ENCODE peak calls at places on chromosomes 6 and 20, in five cellular contexts. One of them, this sample, is unnamed.

GRCh38 chr20:32780278-32780677 is 18.1 kb downstream of the DNMT3B start:
- DNase-seq in heart left ventricle: no peak
- DNase-seq in cardiac fibroblast: no peak
- DNase-seq in foreskin fibroblast: no peak
- DNase-seq in psoas muscle: no peak
- DNase-seq in this sample: no peak

GRCh38 chr6:170106906-170107525 is 183.9 kb downstream of the DLL1 start:
- DNase-seq in psoas muscle: peak
- DNase-seq in heart left ventricle: no peak
- DNase-seq in cardiac fibroblast: no peak
- DNase-seq in foreskin fibroblast: no peak
- DNase-seq in this sample: no peak

GRCh38 chr20:56328861-56329260 is 29.9 kb upstream of the FAM210B start:
- DNase-seq in cardiac fibroblast: peak
- DNase-seq in foreskin fibroblast: peak
- DNase-seq in psoas muscle: no peak
- DNase-seq in heart left ventricle: no peak
- DNase-seq in this sample: no peak

GRCh38 chr6:138989098-138989983 is 1.3 kb upstream of the REPS1 start:
- DNase-seq in cardiac fibroblast: no peak
- DNase-seq in psoas muscle: no peak
- DNase-seq in foreskin fibroblast: no peak
- DNase-seq in heart left ventricle: no peak
- DNase-seq in this sample: no peak

GRCh38 chr20:34871320-34871926 is 1.2 kb downstream of the GGT7 start:
- DNase-seq in psoas muscle: no peak
- DNase-seq in foreskin fibroblast: peak
- DNase-seq in cardiac fibroblast: no peak
- DNase-seq in heart left ventricle: no peak
- DNase-seq in this sample: peak

GRCh38 chr6:148323344-148323743 is 19.3 kb upstream of the SASH1 start:
- DNase-seq in foreskin fibroblast: peak
- DNase-seq in heart left ventricle: no peak
- DNase-seq in cardiac fibroblast: peak
- DNase-seq in psoas muscle: no peak
- DNase-seq in this sample: no peak

GRCh38 chr6:23272536-23272935 is 703.2 kb downstream of the HDGFL1 start:
- DNase-seq in psoas muscle: no peak
- DNase-seq in heart left ventricle: no peak
- DNase-seq in foreskin fibroblast: no peak
- DNase-seq in cardiac fibroblast: no peak
- DNase-seq in this sample: no peak

GRCh38 chr6:36627801-36628246 is 33.7 kb downstream of the SRSF3 start:
- DNase-seq in psoas muscle: no peak
- DNase-seq in cardiac fibroblast: peak
- DNase-seq in heart left ventricle: peak
- DNase-seq in foreskin fibroblast: peak
- DNase-seq in this sample: no peak

GRCh38 chr6:55438217-55438616 is 110.9 kb downstream of the GFRAL start:
- DNase-seq in heart left ventricle: no peak
- DNase-seq in foreskin fibroblast: no peak
- DNase-seq in psoas muscle: no peak
- DNase-seq in cardiac fibroblast: no peak
- DNase-seq in this sample: no peak

DNA sequence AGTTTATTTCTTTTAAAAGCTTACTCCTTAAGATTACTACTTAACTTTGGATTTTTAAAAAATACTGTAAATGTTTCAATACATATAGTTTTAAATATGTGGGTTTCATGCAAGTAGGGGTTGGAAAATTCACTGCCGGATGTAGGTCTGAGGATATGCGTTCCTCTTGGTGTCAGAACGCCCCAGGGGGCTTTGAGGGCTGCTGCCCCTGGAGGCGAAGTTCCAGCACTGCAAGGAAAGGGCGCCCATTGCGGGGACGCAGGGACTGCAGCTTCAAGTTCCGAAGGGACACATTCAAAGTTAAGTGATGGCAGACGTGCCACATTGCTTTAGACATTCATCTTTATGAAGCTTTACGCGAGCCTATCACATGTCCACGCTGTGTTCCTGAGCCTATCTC is 152.9 kb downstream of the SOD2 start:
- DNase-seq in heart left ventricle: no peak
- DNase-seq in psoas muscle: no peak
- DNase-seq in cardiac fibroblast: no peak
- DNase-seq in foreskin fibroblast: no peak
- DNase-seq in this sample: no peak
- TF ChIP-seq CTCF in heart left ventricle: no peak
- TF ChIP-seq CTCF in psoas muscle: no peak
- TF ChIP-seq CTCF in cardiac fibroblast: peak
- TF ChIP-seq CTCF in foreskin fibroblast: no peak
- TF ChIP-seq CTCF in this sample: no peak

GRCh38 chr20:21510995-21511394 is 2.9 kb downstream of the NKX2-2 start:
- DNase-seq in psoas muscle: no peak
- DNase-seq in heart left ventricle: no peak
- DNase-seq in cardiac fibroblast: no peak
- DNase-seq in foreskin fibroblast: peak
- DNase-seq in this sample: no peak

GRCh38 chr20:21509597-21510331 is 4.1 kb downstream of the NKX2-2 start:
- DNase-seq in foreskin fibroblast: peak
- DNase-seq in cardiac fibroblast: peak
- DNase-seq in heart left ventricle: no peak
- DNase-seq in psoas muscle: no peak
- DNase-seq in this sample: no peak

GRCh38 chr20:21511485-21511849 is 2.4 kb downstream of the NKX2-2 start:
- DNase-seq in psoas muscle: no peak
- DNase-seq in foreskin fibroblast: no peak
- DNase-seq in cardiac fibroblast: no peak
- DNase-seq in heart left ventricle: no peak
- DNase-seq in this sample: no peak

GRCh38 chr20:21509079-21509596 is 4.7 kb downstream of the NKX2-2 start:
- DNase-seq in heart left ventricle: no peak
- DNase-seq in psoas muscle: no peak
- DNase-seq in cardiac fibroblast: no peak
- DNase-seq in foreskin fibroblast: no peak
- DNase-seq in this sample: no peak

GRCh38 chr20:21510414-21510971 is 3.4 kb downstream of the NKX2-2 start:
- DNase-seq in heart left ventricle: no peak
- DNase-seq in psoas muscle: no peak
- DNase-seq in cardiac fibroblast: no peak
- DNase-seq in foreskin fibroblast: peak
- DNase-seq in this sample: no peak
- H3K4me3 ChIP-seq in heart left ventricle: peak
- H3K4me3 ChIP-seq in psoas muscle: peak
- H3K4me3 ChIP-seq in cardiac fibroblast: peak
- H3K4me3 ChIP-seq in foreskin fibroblast: peak
- H3K4me3 ChIP-seq in this sample: peak

DNA sequence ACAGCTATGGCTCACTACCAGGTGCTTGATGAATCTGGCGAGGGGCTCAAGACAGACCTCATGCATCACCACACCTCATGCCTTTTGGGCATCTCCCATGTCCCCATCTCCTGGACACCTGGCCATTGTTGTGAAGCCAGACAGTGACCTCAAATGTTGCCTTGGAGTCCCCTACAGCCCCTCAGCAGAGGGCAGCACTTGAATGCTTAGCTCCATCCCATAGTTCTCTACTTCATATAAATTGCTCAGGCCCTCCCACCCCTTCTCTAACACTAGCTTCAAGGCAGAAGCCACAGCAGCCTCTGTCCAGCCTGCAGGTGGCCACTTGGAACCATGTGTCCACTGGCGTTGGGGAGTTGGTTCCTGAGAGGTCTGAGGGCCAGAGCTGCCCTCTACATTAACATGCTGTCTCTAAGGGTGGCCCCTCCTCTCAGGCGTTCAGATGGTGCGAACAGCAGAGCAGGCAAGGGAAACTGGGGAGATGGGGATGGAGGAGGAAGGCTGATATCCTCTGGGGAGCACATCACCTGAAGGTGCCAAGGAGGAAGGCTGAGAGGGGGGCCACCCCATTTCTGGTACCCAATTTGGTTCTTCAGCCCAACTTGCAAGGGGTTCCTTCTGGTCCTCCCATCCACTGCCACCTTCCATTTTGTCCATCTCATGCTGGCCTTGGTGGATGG is 31.3 kb downstream of the MOCS1 start:
- DNase-seq in foreskin fibroblast: no peak
- DNase-seq in cardiac fibroblast: no peak
- DNase-seq in psoas muscle: no peak
- DNase-seq in heart left ventricle: no peak
- DNase-seq in this sample: no peak
- TF ChIP-seq CTCF in foreskin fibroblast: no peak
- TF ChIP-seq CTCF in cardiac fibroblast: peak
- TF ChIP-seq CTCF in psoas muscle: peak
- TF ChIP-seq CTCF in heart left ventricle: no peak
- TF ChIP-seq CTCF in this sample: no peak

GRCh38 chr6:33634203-33634727 is 13.1 kb downstream of the ITPR3 start:
- DNase-seq in psoas muscle: no peak
- DNase-seq in heart left ventricle: no peak
- DNase-seq in cardiac fibroblast: no peak
- DNase-seq in foreskin fibroblast: peak
- DNase-seq in this sample: no peak
- H3K4me3 ChIP-seq in psoas muscle: peak
- H3K4me3 ChIP-seq in heart left ventricle: peak
- H3K4me3 ChIP-seq in cardiac fibroblast: peak
- H3K4me3 ChIP-seq in foreskin fibroblast: peak
- H3K4me3 ChIP-seq in this sample: peak

DNA sequence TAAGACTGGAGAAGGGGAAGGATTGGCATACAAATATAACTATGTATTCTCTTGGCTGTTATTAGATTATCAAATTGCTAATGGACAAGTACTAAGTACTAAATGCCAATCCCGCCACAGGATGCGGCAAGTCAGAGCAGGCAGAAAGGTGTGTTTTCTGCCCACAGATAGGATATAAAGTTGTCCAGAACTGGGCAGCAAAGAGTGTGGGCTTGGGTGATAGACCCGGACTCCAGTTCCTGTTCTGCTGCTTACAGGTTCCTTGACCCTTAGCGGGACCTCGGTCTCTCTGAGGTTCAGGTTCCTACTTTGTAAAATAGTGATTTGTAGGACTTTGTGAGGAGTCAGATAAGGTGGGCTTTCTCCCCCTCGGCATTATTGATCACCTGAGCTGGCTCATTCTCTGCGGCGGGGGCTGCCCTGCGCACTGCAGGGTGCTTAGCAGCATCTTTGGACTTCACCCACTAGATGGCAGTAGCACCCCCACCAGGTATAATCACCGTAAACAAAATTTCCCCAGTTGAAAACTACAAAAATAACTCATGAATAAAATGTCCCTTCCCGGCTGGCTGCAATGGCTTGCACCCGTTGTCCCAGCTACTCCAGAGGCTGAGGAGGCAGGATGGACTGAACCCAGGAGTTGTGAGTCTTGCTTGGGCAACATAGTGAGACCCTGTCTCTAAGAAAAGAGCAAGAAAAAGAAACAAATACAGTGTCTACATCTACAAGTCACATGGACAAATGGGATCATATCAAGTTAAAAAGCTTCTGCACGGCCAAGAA is 193.1 kb downstream of the DOK5 start:
- DNase-seq in foreskin fibroblast: peak
- DNase-seq in heart left ventricle: no peak
- DNase-seq in cardiac fibroblast: peak
- DNase-seq in psoas muscle: no peak
- DNase-seq in this sample: no peak
- TF ChIP-seq CTCF in foreskin fibroblast: peak
- TF ChIP-seq CTCF in heart left ventricle: peak
- TF ChIP-seq CTCF in cardiac fibroblast: peak
- TF ChIP-seq CTCF in psoas muscle: peak
- TF ChIP-seq CTCF in this sample: peak

GRCh38 chr6:24480705-24481104 is 8.7 kb downstream of the GPLD1 start:
- DNase-seq in cardiac fibroblast: no peak
- DNase-seq in psoas muscle: no peak
- DNase-seq in heart left ventricle: no peak
- DNase-seq in foreskin fibroblast: no peak
- DNase-seq in this sample: no peak
- H3K4me3 ChIP-seq in cardiac fibroblast: no peak
- H3K4me3 ChIP-seq in psoas muscle: no peak
- H3K4me3 ChIP-seq in heart left ventricle: no peak
- H3K4me3 ChIP-seq in foreskin fibroblast: no peak
- H3K4me3 ChIP-seq in this sample: no peak

GRCh38 chr6:18680842-18681241 is 293.7 kb downstream of the RNF144B start:
- DNase-seq in cardiac fibroblast: no peak
- DNase-seq in psoas muscle: no peak
- DNase-seq in heart left ventricle: no peak
- DNase-seq in foreskin fibroblast: no peak
- DNase-seq in this sample: no peak
- TF ChIP-seq CTCF in cardiac fibroblast: no peak
- TF ChIP-seq CTCF in psoas muscle: no peak
- TF ChIP-seq CTCF in heart left ventricle: no peak
- TF ChIP-seq CTCF in foreskin fibroblast: no peak
- TF ChIP-seq CTCF in this sample: no peak

DNA sequence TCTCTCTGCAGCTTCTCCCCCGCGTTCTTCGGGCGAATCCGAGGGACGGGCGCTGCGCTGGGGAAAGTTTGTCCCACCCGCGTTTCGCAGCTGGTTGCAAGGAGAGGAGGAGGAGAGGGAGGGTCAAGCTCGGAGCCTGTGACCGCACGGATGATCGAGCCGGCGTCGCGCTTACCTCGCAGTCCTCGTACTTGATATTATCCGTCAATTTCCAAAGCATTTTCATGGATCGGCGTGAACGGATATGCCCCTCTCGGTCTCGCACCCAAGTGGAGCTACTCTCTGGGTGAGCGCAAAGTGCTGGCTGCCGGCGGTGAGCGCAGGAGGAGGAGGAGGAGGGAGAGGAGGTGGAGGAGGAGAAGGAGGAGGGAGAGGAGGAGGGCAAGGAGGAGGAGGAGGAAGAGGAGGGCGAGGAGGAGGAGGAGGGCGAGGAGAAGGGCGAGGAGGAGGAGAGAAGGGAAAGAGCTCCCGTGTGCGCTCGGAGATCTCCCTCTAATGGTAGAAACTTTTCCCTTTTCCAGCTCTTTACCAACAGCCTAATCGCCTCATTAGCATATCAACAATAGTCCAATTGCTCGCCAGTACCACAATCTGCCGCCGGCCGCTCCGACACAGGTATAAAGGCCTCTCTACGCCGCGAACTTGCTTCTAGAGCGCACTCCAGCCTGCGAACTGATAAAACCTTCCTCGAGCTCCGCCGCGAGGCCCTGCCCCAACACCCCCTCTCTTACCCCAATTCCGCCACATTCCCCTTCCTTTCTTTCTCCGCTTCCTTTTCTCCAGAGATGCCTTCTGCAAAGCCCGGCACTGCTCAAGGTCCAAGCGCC is at the start of gene TFAP2A:
- DNase-seq in foreskin fibroblast: peak
- DNase-seq in heart left ventricle: no peak
- DNase-seq in psoas muscle: peak
- DNase-seq in cardiac fibroblast: peak
- DNase-seq in this sample: no peak
- H3K4me3 ChIP-seq in foreskin fibroblast: peak
- H3K4me3 ChIP-seq in heart left ventricle: peak
- H3K4me3 ChIP-seq in psoas muscle: peak
- H3K4me3 ChIP-seq in cardiac fibroblast: no peak
- H3K4me3 ChIP-seq in this sample: peak

DNA sequence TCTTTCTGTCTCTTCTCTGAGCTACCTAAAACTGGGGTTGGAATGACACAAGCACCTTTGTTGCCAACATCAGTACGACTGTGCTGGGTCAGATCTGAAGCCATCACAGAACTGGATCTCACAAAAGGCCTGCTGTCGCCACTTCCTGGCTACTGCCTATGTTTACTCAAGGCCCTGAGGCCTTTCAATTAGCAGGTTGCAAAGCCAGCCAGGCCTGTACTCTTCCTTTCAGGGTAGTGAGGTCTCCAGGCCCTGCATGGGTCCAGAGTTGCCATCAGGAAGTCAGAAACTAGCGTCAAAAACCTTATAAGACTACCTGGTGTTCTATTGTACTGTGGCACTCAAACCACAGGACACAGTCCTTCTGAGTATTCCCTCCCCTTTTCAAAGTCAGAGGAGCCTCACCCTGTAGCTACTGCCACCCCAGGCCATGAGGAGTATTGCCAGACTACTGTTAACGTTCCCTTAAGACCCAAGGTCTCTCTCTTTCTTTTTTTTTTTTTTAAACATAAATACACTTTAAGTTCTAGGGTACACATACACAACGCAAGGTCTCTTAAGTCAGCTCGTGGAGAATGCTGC is 937.4 kb upstream of the GJE1 start:
- DNase-seq in foreskin fibroblast: no peak
- DNase-seq in heart left ventricle: no peak
- DNase-seq in psoas muscle: no peak
- DNase-seq in cardiac fibroblast: no peak
- DNase-seq in this sample: no peak
- TF ChIP-seq CTCF in foreskin fibroblast: no peak
- TF ChIP-seq CTCF in heart left ventricle: no peak
- TF ChIP-seq CTCF in psoas muscle: no peak
- TF ChIP-seq CTCF in cardiac fibroblast: no peak
- TF ChIP-seq CTCF in this sample: no peak

This sample was measured in dorsolateral prefrontal cortex.